ENCODE peak calls at places on chromosomes 6 and 20, in four cellular contexts. M is CD4-positive, CD25-positive, alpha-beta regulatory T cell; E is body of pancreas; H is psoas muscle. X is an unnamed sample. For H3K4me1, the result is how much of the 10 kb centered on the place peaks cover.

GRCh38 chr6:46407246-46407645 is 84.0 kb downstream of the RCAN2 start:
- DNase-seq in E (no peak), M (no peak), H (no peak), X (no peak)

GRCh38 chr6:29491574-29491973 is 3.8 kb upstream of the MAS1L start:
- DNase-seq in M (no peak), E (no peak), H (no peak), X (no peak)

GRCh38 chr6:48743738-48744137 is 632.7 kb upstream of the PTCHD4 start:
- DNase-seq in M (no peak), H (no peak), E (no peak), X (no peak)

GRCh38 chr6:10202111-10202510 is 212.8 kb downstream of the TFAP2A start:
- DNase-seq in H (no peak), M (no peak), E (no peak), X (no peak)

GRCh38 chr6:81906041-81906440 is 153.6 kb upstream of the TENT5A start:
- DNase-seq in E (no peak), H (no peak), M (no peak), X (no peak)

GRCh38 chr6:33613794-33614166 is 7.3 kb upstream of the ITPR3 start:
- DNase-seq in M (no peak), H (no peak), E (no peak), X (no peak)

GRCh38 chr6:34202329-34203201 is 34.1 kb upstream of the HMGA1 start:
- DNase-seq in H (no peak), M (no peak), E (no peak), X (no peak)

GRCh38 chr20:38190936-38191371 is 25.9 kb upstream of the TGM2 start:
- DNase-seq in M (no peak), E (no peak), H (no peak), X (no peak)

GRCh38 chr6:7878401-7878964 is 32.1 kb downstream of the TXNDC5 start:
- DNase-seq in M (no peak), H (no peak), E (no peak), X (no peak)

GRCh38 chr6:154428892-154429291 is 72.3 kb upstream of the IPCEF1 start:
- DNase-seq in H (no peak), M (no peak), E (no peak), X (no peak)

GRCh38 chr6:52415917-52416628 is 4.1 kb upstream of the EFHC1 start:
- DNase-seq in E (no peak), H (no peak), M (no peak), X (no peak)

GRCh38 chr20:57435498-57436222 is 44.5 kb downstream of the RBM38 start:
- DNase-seq in E (peak), H (peak), M (no peak), X (no peak)

GRCh38 chr6:52718535-52718934 is 44.7 kb downstream of the GSTA2 start:
- DNase-seq in H (no peak), M (no peak), E (no peak), X (no peak)

GRCh38 chr6:4067673-4068072 is 11.3 kb downstream of the FAM217A start:
- DNase-seq in E (no peak), H (no peak), M (no peak), X (no peak)

GRCh38 chr6:15502451-15503345 is 160.1 kb downstream of the DTNBP1 start:
- DNase-seq in M (no peak), H (no peak), E (no peak), X (no peak)

GRCh38 chr20:61719691-61720347 is 345.9 kb downstream of the TAF4 start:
- DNase-seq in M (peak), H (no peak), E (no peak), X (peak)

GRCh38 chr20:51680067-51680749 is 88.0 kb downstream of the ATP9A start:
- DNase-seq in M (no peak), E (no peak), H (no peak), X (no peak)

GRCh38 chr6:77124604-77125003 is 338.7 kb downstream of the HTR1B start:
- DNase-seq in M (no peak), E (no peak), H (no peak), X (no peak)

GRCh38 chr20:10271470-10272219 is 53.0 kb downstream of the SNAP25 start:
- DNase-seq in M (no peak), E (peak), H (no peak), X (no peak)

GRCh38 chr20:40668449-40669228 is 20.4 kb downstream of the MAFB start:
- DNase-seq in H (no peak), M (no peak), E (no peak), X (no peak)

GRCh38 chr6:169861431-169862045 is 110.1 kb downstream of the ERMARD start:
- DNase-seq in E (no peak), H (no peak), M (no peak), X (no peak)

GRCh38 chr6:29561618-29562181 is 2.2 kb upstream of the UBD start:
- DNase-seq in H (no peak), E (no peak), M (no peak), X (no peak)

GRCh38 chr6:126905917-126906316 is 212.6 kb upstream of the RSPO3 start:
- DNase-seq in M (no peak), H (no peak), E (no peak), X (no peak)

GRCh38 chr6:150987371-150987828 is 121.9 kb downstream of the MTHFD1L start:
- DNase-seq in H (no peak), E (no peak), M (no peak), X (no peak)

DNA sequence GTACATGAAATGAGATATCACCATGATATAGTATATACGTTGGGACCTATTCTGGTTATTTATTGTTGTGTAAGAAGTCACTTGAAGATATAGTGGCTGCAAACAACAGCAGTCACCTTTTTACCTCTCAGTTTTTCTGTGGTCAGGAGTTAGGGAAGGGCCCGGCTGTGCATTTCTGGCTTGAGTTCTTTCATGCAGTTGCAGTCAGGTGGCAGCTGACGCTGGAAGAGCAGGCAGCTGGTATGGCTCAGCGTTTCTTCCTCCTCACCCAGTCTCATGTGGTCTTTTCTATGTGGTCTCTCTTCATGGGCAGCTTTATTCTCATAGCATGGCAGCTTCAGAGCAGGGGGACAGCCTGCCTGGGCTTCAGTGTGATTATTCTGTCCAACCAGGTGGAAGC is 154.4 kb downstream of the PLCB4 start:
- DNase-seq in E (no peak), M (no peak), H (no peak), X (no peak)
- H3K27ac ChIP-seq in E (no peak), M (no peak), H (no peak), X (no peak)

GRCh38 chr6:27144740-27145079 is 102.8 kb upstream of the PRSS16 start:
- DNase-seq in M (no peak), H (no peak), E (no peak), X (no peak)

GRCh38 chr6:27146706-27147507 is 100.6 kb upstream of the PRSS16 start:
- DNase-seq in H (peak), M (peak), E (peak), X (peak)

GRCh38 chr6:27148404-27148795 is 99.1 kb upstream of the PRSS16 start:
- DNase-seq in M (no peak), E (no peak), H (no peak), X (no peak)

GRCh38 chr6:27143474-27144026 is 104.0 kb upstream of the PRSS16 start:
- DNase-seq in E (no peak), M (no peak), H (no peak), X (no peak)

DNA sequence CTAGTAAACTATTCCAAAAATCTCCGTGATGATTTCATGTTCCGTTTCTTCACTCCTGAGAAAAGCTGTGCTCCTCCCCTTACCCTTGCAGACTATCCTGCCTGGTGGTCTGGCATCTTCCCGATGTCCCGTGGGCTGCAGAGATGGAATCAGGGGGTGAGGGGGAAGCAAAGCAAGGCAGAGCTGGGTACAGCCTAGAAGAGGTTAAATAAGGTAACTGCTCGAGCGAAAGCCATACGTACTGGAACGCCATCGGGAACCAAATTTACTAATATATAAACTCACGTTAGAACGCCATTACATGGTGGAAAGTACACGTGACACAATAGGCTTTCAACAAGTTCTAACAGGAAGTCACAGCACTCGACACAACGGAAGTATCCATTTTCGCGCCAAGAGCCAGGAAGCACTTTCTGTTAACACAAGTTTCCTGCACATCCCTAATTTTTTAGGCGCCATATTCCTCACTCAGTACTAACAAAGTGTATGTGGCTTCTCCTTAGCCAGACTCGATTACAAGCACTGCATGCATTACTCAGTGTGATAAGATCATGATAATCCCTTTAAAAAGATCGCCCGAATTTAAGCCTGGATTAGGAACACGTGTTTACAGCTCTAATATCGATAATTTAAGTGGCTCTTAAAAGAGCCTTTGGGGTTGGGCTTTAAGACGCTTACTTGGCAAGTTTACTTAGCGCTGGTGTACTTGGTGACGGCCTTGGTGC is 101.6 kb upstream of the PRSS16 start:
- DNase-seq in M (peak), H (peak), E (peak), X (peak)
- H3K4me1 ChIP-seq in M (under half), H (under half), E (under half), X (under half)

GRCh38 chr6:12709556-12709955 is 7.0 kb upstream of the PHACTR1 start:
- DNase-seq in M (no peak), H (no peak), E (no peak), X (no peak)
- H3K27ac ChIP-seq in M (no peak), H (no peak), E (no peak), X (no peak)

DNA sequence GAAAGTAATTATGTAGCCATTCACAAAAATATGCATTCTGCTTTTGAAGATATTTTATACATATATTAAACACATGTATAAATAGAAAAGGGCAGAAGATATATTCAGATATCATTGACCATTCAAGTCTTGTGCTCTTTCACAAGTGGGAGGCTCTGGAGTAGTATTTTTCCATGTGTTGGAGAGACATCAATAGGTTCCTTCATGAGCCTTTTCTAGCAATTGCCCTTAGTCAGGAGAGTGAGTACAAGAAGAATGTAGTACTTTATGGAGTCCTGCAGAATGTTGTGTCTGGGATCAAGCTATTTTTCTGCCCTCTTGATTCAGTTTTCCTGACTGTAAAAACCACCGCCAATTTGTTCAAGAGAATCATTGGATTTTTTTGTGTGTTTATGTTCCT is 117.9 kb downstream of the LRRC1 start:
- DNase-seq in H (no peak), E (no peak), M (no peak), X (no peak)
- H3K4me1 ChIP-seq in H (under half), E (under half), M (under half), X (under half)

DNA sequence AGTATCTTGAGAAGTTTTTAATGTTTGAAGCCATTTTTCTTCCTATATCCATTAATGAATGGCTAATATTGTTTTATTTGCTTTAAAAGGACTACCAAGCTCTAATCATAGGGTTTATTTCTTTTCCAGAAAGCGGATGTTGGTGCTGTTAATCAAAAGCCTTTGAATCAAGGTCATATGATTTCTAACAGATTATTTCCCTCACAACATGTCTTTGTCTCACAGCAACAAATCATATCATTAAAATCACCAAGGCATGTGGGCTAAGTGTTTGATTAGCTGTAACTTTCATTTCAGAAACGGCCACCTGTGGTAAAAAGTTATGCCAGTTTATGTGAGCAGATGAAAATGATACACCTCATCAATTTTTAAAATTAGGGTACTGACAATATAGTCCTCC is 21.7 kb downstream of the TRAF3IP2 start:
- DNase-seq in H (no peak), E (no peak), M (no peak), X (no peak)
- H3K27ac ChIP-seq in H (no peak), E (peak), M (no peak), X (no peak)

GRCh38 chr6:20364327-20364726 is 37.4 kb upstream of the E2F3 start:
- DNase-seq in H (no peak), M (no peak), E (no peak), X (no peak)
- H3K4me1 ChIP-seq in H (under half), M (under half), E (under half), X (under half)

DNA sequence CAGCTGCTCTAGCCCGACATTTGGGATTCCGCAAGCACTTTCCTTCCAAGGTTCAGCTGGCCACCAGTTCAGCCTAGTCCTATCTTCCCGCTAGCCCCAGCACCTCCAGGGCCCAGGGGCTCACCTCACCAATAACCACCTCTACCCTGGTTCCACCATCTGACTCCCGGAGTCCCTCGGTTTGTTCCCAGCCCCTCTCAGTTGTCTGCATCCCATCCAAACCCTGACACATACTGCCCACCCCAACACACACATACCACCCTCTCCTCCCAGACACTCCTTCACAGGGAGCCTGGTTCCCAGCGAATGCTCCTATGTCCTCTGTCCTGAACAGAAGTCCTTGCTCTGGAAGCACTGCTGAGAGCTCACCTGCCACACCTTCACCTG is 418 bp downstream of the TNXB start:
- DNase-seq in H (no peak), M (no peak), E (no peak), X (no peak)
- H3K27ac ChIP-seq in H (peak), M (no peak), E (peak), X (no peak)

GRCh38 chr20:43748274-43748673 is 21.5 kb upstream of the GTSF1L start:
- DNase-seq in H (no peak), M (no peak), E (no peak), X (no peak)
- H3K4me1 ChIP-seq in H (under half), M (half or more), E (under half), X (under half)

X was measured in effector memory CD4-positive, alpha-beta T cell.